ENCODE peak calls at places on chromosomes 16 and 17, in eight cellular contexts. G is thoracic aorta; V is stomach; T is tibial nerve; O is HepG2; Q is heart right ventricle; K is adrenal gland; W is CD4-positive, alpha-beta T cell. Z is an unnamed sample.

GRCh38 chr16:64365448-64365858 is 756.4 kb downstream of the CDH11 start:
- DNase-seq in G (no peak), V (no peak), T (no peak), O (no peak), Q (no peak), K (no peak), W (no peak), Z (no peak)

GRCh38 chr17:50879086-50879485 is 12.9 kb upstream of the TOB1 start:
- DNase-seq in G (no peak), V (no peak), T (no peak), O (no peak), Q (no peak), K (no peak), W (no peak), Z (no peak)

GRCh38 chr16:50839920-50840729 is 98.2 kb downstream of the CYLD start:
- DNase-seq in G (no peak), V (no peak), T (no peak), O (no peak), Q (no peak), K (no peak), W (no peak), Z (no peak)

GRCh38 chr16:65075877-65076276 is 46.0 kb downstream of the CDH11 start:
- DNase-seq in G (no peak), V (no peak), T (no peak), O (no peak), Q (no peak), K (no peak), W (no peak), Z (no peak)

GRCh38 chr16:31421587-31421986 is 6.6 kb downstream of the COX6A2 start:
- DNase-seq in G (no peak), V (no peak), T (no peak), O (no peak), Q (no peak), K (no peak), W (no peak), Z (peak)

GRCh38 chr16:90032664-90033346 is 13.5 kb upstream of the DBNDD1 start:
- DNase-seq in G (no peak), V (no peak), T (no peak), O (no peak), Q (no peak), K (no peak), W (no peak), Z (no peak)

GRCh38 chr16:30361180-30361579 is 6.1 kb upstream of the CD2BP2 start:
- DNase-seq in G (no peak), V (no peak), T (no peak), O (no peak), Q (no peak), K (no peak), W (no peak), Z (no peak)

GRCh38 chr17:6505425-6506142 is 50.8 kb downstream of the PITPNM3 start:
- DNase-seq in G (no peak), V (no peak), T (no peak), O (no peak), Q (no peak), K (peak), W (no peak), Z (peak)

GRCh38 chr17:15031971-15032370 is 233.2 kb downstream of the PMP22 start:
- DNase-seq in G (no peak), V (no peak), T (no peak), O (no peak), Q (no peak), K (no peak), W (no peak), Z (no peak)

GRCh38 chr16:28984619-28985135 is at the start of gene LAT:
- DNase-seq in G (no peak), V (peak), T (no peak), O (no peak), Q (peak), K (no peak), W (peak), Z (peak)

GRCh38 chr17:37643829-37644228 is 583 bp upstream of the DDX52 start:
- DNase-seq in G (no peak), V (peak), T (no peak), O (no peak), Q (no peak), K (peak), W (no peak), Z (no peak)

GRCh38 chr17:69723741-69724140 is 309.2 kb downstream of the MAP2K6 start:
- DNase-seq in G (no peak), V (no peak), T (no peak), O (no peak), Q (no peak), K (no peak), W (no peak), Z (no peak)

GRCh38 chr17:72387969-72388368 is 267.1 kb downstream of the SOX9 start:
- DNase-seq in G (no peak), V (no peak), T (no peak), O (no peak), Q (no peak), K (no peak), W (no peak), Z (no peak)

GRCh38 chr17:79612468-79613194 is 1.8 kb upstream of the RBFOX3 start:
- DNase-seq in G (no peak), V (peak), T (no peak), O (peak), Q (no peak), K (peak), W (peak), Z (no peak)

GRCh38 chr16:84922351-84923135 is 88.8 kb downstream of the ZDHHC7 start:
- DNase-seq in G (no peak), V (peak), T (peak), O (peak), Q (peak), K (peak), W (no peak), Z (no peak)

GRCh38 chr17:59840908-59841666 is 51.7 kb downstream of the TUBD1 start:
- DNase-seq in G (no peak), V (no peak), T (no peak), O (no peak), Q (no peak), K (no peak), W (no peak), Z (peak)

GRCh38 chr16:56301391-56301850 is 110.1 kb downstream of the GNAO1 start:
- DNase-seq in G (no peak), V (no peak), T (no peak), O (no peak), Q (no peak), K (no peak), W (no peak), Z (no peak)

GRCh38 chr16:4467916-4468315 is 6.5 kb downstream of the NMRAL1 start:
- DNase-seq in G (no peak), V (no peak), T (no peak), O (no peak), Q (no peak), K (no peak), W (no peak), Z (no peak)

GRCh38 chr17:1882836-1883235 is 53.0 kb downstream of the RPA1 start:
- DNase-seq in G (no peak), V (no peak), T (no peak), O (peak), Q (no peak), K (no peak), W (no peak), Z (no peak)

GRCh38 chr17:21165922-21166598 is 39.3 kb downstream of the DHRS7B start:
- DNase-seq in G (no peak), V (no peak), T (no peak), O (no peak), Q (peak), K (no peak), W (no peak), Z (no peak)

GRCh38 chr16:88907768-88908167 is 41.3 kb upstream of the PABPN1L start:
- DNase-seq in G (no peak), V (no peak), T (no peak), O (no peak), Q (no peak), K (no peak), W (no peak), Z (no peak)

GRCh38 chr16:30721606-30722005 is 22.6 kb downstream of the SRCAP start:
- DNase-seq in G (no peak), V (no peak), T (no peak), O (no peak), Q (no peak), K (no peak), W (no peak), Z (no peak)

GRCh38 chr16:11329080-11329491 is 16.2 kb upstream of the RMI2 start:
- DNase-seq in G (no peak), V (no peak), T (no peak), O (no peak), Q (no peak), K (no peak), W (no peak), Z (peak)

GRCh38 chr16:4330277-4330882 is 14.5 kb downstream of the GLIS2 start:
- DNase-seq in G (no peak), V (peak), T (peak), O (peak), Q (peak), K (peak), W (peak), Z (peak)

GRCh38 chr17:9859781-9860180 is 34.1 kb downstream of the GLP2R start:
- DNase-seq in G (no peak), V (no peak), T (no peak), O (no peak), Q (no peak), K (no peak), W (no peak), Z (no peak)

GRCh38 chr17:49574945-49575523 is 637 bp upstream of the NXPH3 start:
- DNase-seq in G (no peak), V (no peak), T (no peak), O (no peak), Q (no peak), K (no peak), W (no peak), Z (no peak)

GRCh38 chr16:1008085-1008484 is 26.5 kb downstream of the SOX8 start:
- DNase-seq in G (no peak), V (no peak), T (no peak), O (no peak), Q (no peak), K (no peak), W (no peak), Z (no peak)

GRCh38 chr16:84735846-84736586 is 36.2 kb downstream of the USP10 start:
- DNase-seq in G (no peak), V (peak), T (no peak), O (peak), Q (no peak), K (peak), W (peak), Z (peak)

GRCh38 chr17:8015957-8016631 is 13.7 kb downstream of the GUCY2D start:
- DNase-seq in G (no peak), V (peak), T (no peak), O (no peak), Q (no peak), K (no peak), W (no peak), Z (no peak)

GRCh38 chr17:5866978-5867377 is 203.2 kb upstream of the WSCD1 start:
- DNase-seq in G (no peak), V (no peak), T (no peak), O (no peak), Q (no peak), K (no peak), W (no peak), Z (no peak)

GRCh38 chr17:68497885-68498319 is 14.3 kb upstream of the PRKAR1A start:
- DNase-seq in G (no peak), V (peak), T (no peak), O (no peak), Q (no peak), K (peak), W (no peak), Z (no peak)

GRCh38 chr17:66523378-66524174 is 221.2 kb downstream of the PRKCA start:
- DNase-seq in G (no peak), V (no peak), T (no peak), O (no peak), Q (no peak), K (no peak), W (no peak), Z (no peak)

GRCh38 chr17:51169340-51169739 is 3.1 kb downstream of the NME2 start:
- DNase-seq in G (no peak), V (no peak), T (no peak), O (no peak), Q (no peak), K (no peak), W (no peak), Z (no peak)

GRCh38 chr17:46264456-46265198 is 30.3 kb upstream of the LRRC37A start:
- DNase-seq in G (no peak), V (no peak), T (no peak), O (peak), Q (no peak), K (no peak), W (no peak), Z (no peak)

DNA sequence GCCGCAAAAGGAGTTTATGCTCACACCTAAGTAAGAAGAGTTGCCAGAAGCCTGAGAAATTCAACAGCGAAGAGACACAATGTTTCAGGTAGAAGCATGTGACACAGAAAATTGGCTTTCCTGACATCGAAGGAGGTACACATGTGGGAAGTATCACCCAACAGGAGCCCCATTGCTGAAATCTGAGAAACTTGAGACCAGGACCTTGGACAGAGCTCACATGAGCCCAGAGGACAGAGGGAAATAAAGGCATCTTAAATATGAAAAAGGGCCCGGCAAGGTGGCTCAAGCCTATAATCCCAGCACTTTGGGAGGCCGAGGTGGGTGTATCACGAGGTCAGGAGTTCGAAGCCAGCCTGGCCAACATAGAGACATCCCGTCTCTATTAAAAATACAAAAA is 304.1 kb upstream of the C16orf82 start:
- DNase-seq in G (no peak), V (no peak), T (no peak), O (no peak), Q (no peak), K (no peak), W (no peak), Z (no peak)
- H3K27ac ChIP-seq in G (no peak), V (no peak), T (no peak), O (no peak), Q (no peak), K (no peak), W (no peak), Z (no peak)

GRCh38 chr17:73645050-73645871 is 1.0 kb upstream of the SDK2 start:
- DNase-seq in G (no peak), V (peak), T (no peak), O (no peak), Q (peak), K (no peak), W (peak), Z (peak)
- TF ChIP-seq CTCF in G (no peak), V (no peak), T (peak), O (peak), Q (peak), K (no peak), W (peak), Z (no peak)

DNA sequence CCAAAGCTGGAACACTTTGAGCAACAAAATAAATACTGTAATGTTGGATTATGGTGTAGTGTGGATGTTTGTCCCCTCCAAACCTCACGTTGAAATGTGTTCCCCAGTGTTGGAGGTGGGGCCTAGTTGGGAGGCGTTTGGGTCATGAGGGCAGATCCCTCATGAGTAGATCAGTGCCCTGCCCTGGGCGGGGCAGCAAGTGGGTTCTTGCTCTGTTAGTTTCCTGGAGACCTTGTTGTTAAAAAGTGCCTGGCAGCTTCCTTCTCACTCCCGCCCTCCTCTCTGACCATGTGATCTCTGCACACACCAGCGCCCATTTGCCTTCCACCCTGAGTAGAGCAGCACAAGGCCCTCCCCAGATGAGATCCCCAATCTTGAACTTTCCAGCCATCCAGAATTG is 67.6 kb downstream of the MPRIP start:
- DNase-seq in G (no peak), V (peak), T (peak), O (no peak), Q (no peak), K (no peak), W (peak), Z (peak)
- H3K27ac ChIP-seq in G (no peak), V (peak), T (peak), O (no peak), Q (no peak), K (no peak), W (no peak), Z (peak)

DNA sequence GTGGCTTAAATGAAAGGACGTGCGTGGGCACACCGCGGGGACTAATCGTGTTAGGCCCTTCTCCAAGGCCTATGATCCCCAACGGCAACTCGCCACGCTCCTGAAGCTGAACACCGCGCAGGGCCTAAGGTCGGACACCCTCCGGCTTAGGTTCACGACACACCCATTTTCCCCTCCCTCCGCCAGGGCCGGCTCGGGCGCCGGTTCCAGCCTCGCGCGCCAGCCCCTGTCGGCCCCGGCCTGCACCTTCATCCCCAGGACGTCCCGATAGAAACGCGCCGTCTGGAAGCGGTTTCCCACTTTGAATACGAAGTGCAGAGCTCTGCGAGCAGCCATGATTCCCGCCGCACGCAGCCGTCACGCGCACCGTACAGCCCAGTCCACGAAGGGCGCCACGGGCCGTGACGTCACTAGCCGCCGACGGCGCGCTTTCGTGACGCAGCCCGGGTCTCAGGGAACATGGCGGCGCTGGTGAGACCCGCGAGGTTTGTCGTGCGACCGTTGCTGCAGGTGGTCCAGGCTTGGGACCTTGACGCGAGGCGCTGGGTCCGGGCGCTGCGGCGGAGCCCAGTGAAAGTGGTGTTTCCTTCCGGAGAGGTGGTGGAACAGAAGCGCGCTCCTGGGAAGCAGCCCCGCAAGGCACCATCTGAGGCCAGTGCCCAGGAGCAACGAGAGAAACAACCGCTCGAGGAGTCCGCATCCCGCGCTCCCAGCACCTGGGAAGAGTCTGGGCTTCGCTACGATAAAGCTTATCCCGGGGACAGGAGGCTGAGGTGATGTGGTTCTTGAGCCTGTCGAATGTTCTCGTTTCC is at the start of the genes GLOD4 and MRM3:
- DNase-seq in G (peak), V (peak), T (peak), O (peak), Q (peak), K (peak), W (peak), Z (peak)
- TF ChIP-seq CTCF in G (peak), V (peak), T (no peak), O (peak), Q (peak), K (peak), W (no peak), Z (no peak)

GRCh38 chr17:81865733-81866439 is 5.3 kb downstream of the ARHGDIA start:
- DNase-seq in G (no peak), V (peak), T (no peak), O (peak), Q (no peak), K (no peak), W (no peak), Z (peak)

GRCh38 chr17:81863123-81863675 is 2.9 kb upstream of the P4HB start:
- DNase-seq in G (no peak), V (no peak), T (no peak), O (no peak), Q (no peak), K (no peak), W (no peak), Z (no peak)

GRCh38 chr17:81865358-81865732 is 5.0 kb upstream of the P4HB start:
- DNase-seq in G (no peak), V (no peak), T (no peak), O (no peak), Q (no peak), K (no peak), W (no peak), Z (no peak)

GRCh38 chr17:81866440-81867122 is 4.6 kb downstream of the ARHGDIA start:
- DNase-seq in G (no peak), V (no peak), T (no peak), O (no peak), Q (no peak), K (no peak), W (no peak), Z (no peak)

GRCh38 chr17:81863833-81864768 is 3.8 kb upstream of the P4HB start:
- DNase-seq in G (no peak), V (no peak), T (no peak), O (no peak), Q (no peak), K (no peak), W (no peak), Z (no peak)
- H3K27ac ChIP-seq in G (no peak), V (peak), T (no peak), O (peak), Q (no peak), K (peak), W (no peak), Z (no peak)

GRCh38 chr17:75077072-75077489 is 10.7 kb upstream of the SLC16A5 start:
- DNase-seq in G (no peak), V (no peak), T (no peak), O (peak), Q (no peak), K (no peak), W (no peak), Z (peak)

GRCh38 chr17:75075597-75076253 is 12.0 kb upstream of the SLC16A5 start:
- DNase-seq in G (no peak), V (no peak), T (no peak), O (no peak), Q (no peak), K (no peak), W (no peak), Z (no peak)

GRCh38 chr17:75078097-75079022 is 9.4 kb upstream of the SLC16A5 start:
- DNase-seq in G (no peak), V (no peak), T (no peak), O (no peak), Q (no peak), K (peak), W (no peak), Z (no peak)

GRCh38 chr17:75079023-75079373 is 8.8 kb upstream of the SLC16A5 start:
- DNase-seq in G (no peak), V (no peak), T (no peak), O (no peak), Q (no peak), K (no peak), W (no peak), Z (no peak)

GRCh38 chr17:75077490-75078096 is 10.2 kb upstream of the SLC16A5 start:
- DNase-seq in G (no peak), V (peak), T (no peak), O (no peak), Q (peak), K (peak), W (peak), Z (peak)
- TF ChIP-seq CTCF in G (peak), V (peak), T (peak), O (peak), Q (peak), K (no peak), W (no peak), Z (no peak)

DNA sequence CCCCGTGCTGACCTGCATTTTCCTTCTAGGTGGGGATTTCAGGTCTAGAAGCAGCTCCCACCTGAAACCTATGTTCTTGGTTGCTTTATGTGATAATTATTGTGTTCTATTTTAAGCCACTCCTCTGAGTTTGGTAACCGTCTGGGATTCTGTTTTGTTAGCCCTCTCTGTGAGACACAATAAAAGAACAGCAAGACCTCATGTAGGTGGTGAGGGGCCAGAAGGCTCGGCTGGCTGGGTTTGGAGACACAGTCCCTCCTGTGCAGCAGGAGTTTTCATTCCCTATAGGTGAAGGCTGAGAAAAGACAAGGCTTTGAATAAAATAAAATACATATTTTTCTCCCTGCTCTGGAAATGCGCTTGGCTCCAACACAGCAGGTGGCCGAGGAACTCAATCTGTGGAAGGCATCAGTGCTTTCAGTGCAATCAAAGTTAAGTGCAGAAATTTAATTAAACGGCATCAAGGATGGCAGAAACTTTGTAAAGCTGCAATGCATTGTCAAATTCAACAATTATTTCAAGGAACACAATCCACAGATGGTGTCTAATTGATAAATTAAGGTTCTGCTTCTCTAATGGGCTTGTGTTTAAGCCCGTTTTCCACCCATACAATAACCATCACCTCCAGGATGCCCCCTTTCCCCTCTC is 107.8 kb downstream of the MSI2 start:
- DNase-seq in G (no peak), V (no peak), T (no peak), O (no peak), Q (no peak), K (no peak), W (no peak), Z (no peak)
- H3K27ac ChIP-seq in G (no peak), V (no peak), T (no peak), O (no peak), Q (no peak), K (peak), W (no peak), Z (no peak)